ENCODE peak calls at places on chromosomes 1 and 21, in six cellular contexts. S is amniotic stem cell; W is esophagus muscularis mucosa; Z is left kidney; M is naive thymus-derived CD4-positive, alpha-beta T cell; X is D721Med. K is an unnamed sample.
A peak's percentile ranks its signal among the peaks of the same experiment; 100 is the strongest.

GRCh38 chr1:160066829-160067720 is 2.9 kb downstream of the KCNJ10 start:
- DNase-seq in S (no peak), W (no peak), Z (peak; percentile 51), M (no peak), X (no peak), K (no peak)

GRCh38 chr21:38460171-38460742 is 38.0 kb downstream of the ERG start:
- DNase-seq in S (peak; percentile 13), W (no peak), Z (no peak), M (no peak), X (no peak), K (no peak)

GRCh38 chr1:203675596-203676347 is 49.1 kb downstream of the ATP2B4 start:
- DNase-seq in S (no peak), W (no peak), Z (no peak), M (peak; percentile 33), X (no peak), K (no peak)

GRCh38 chr1:234893725-234894630 is 234.7 kb downstream of the TOMM20 start:
- DNase-seq in S (no peak), W (no peak), Z (no peak), M (no peak), X (no peak), K (no peak)

GRCh38 chr1:226406401-226406881 is 1.5 kb downstream of the PARP1 start:
- DNase-seq in S (no peak), W (no peak), Z (peak; percentile 33), M (no peak), X (no peak), K (no peak)

GRCh38 chr21:35303085-35303484 is 254.0 kb upstream of the RUNX1 start:
- DNase-seq in S (peak; percentile 53), W (no peak), Z (no peak), M (no peak), X (no peak), K (no peak)

GRCh38 chr1:12080773-12081556 is 17.9 kb downstream of the TNFRSF8 start:
- DNase-seq in S (no peak), W (no peak), Z (no peak), M (no peak), X (no peak), K (no peak)

GRCh38 chr1:25879675-25880074 is 4.2 kb upstream of the PAQR7 start:
- DNase-seq in S (no peak), W (no peak), Z (no peak), M (no peak), X (no peak), K (no peak)

GRCh38 chr1:36599828-36600227 is 117.1 kb upstream of the CSF3R start:
- DNase-seq in S (no peak), W (no peak), Z (no peak), M (no peak), X (no peak), K (no peak)

GRCh38 chr1:5763971-5764370 is 228.3 kb downstream of the NPHP4 start:
- DNase-seq in S (no peak), W (no peak), Z (no peak), M (no peak), X (no peak), K (no peak)

GRCh38 chr1:92117526-92117925 is 37.4 kb downstream of the BTBD8 start:
- DNase-seq in S (no peak), W (no peak), Z (peak; percentile 4), M (no peak), X (no peak), K (no peak)

GRCh38 chr1:67789551-67789950 is 43.7 kb downstream of the GNG12 start:
- DNase-seq in S (no peak), W (peak; percentile 77), Z (no peak), M (no peak), X (no peak), K (no peak)

GRCh38 chr1:145720556-145720877 is 1.2 kb downstream of the CD160 start:
- DNase-seq in S (no peak), W (no peak), Z (peak; percentile 47), M (no peak), X (no peak), K (no peak)

GRCh38 chr1:35568975-35569395 is 4.1 kb upstream of the TFAP2E start:
- DNase-seq in S (peak; percentile 64), W (no peak), Z (peak; percentile 85), M (no peak), X (peak; percentile 86), K (no peak)

GRCh38 chr1:210332719-210333398 is 4.2 kb downstream of the HHAT start:
- DNase-seq in S (no peak), W (no peak), Z (no peak), M (peak; percentile 19), X (no peak), K (no peak)

GRCh38 chr21:46000182-46000730 is 18.7 kb downstream of the COL6A1 start:
- DNase-seq in S (no peak), W (no peak), Z (no peak), M (no peak), X (no peak), K (peak; percentile 82)

GRCh38 chr21:41961753-41962152 is 7.9 kb upstream of the C2CD2 start:
- DNase-seq in S (no peak), W (no peak), Z (no peak), M (no peak), X (no peak), K (no peak)

GRCh38 chr1:164559342-164560070 is 522 bp downstream of the PBX1 start:
- DNase-seq in S (no peak), W (no peak), Z (peak; percentile 78), M (no peak), X (no peak), K (no peak)

GRCh38 chr1:48552420-48552819 is 80.4 kb upstream of the SPATA6 start:
- DNase-seq in S (no peak), W (no peak), Z (no peak), M (no peak), X (no peak), K (no peak)

GRCh38 chr1:1435094-1435903 is at the start of gene VWA1:
- DNase-seq in S (peak; percentile 26), W (no peak), Z (peak; percentile 84), M (peak; percentile 36), X (peak; percentile 85), K (no peak)

GRCh38 chr1:54934869-54935268 is 45.6 kb upstream of the TMEM61 start:
- DNase-seq in S (peak; percentile 68), W (no peak), Z (no peak), M (no peak), X (no peak), K (no peak)

GRCh38 chr1:111392042-111392441 is 35.5 kb downstream of the OVGP1 start:
- DNase-seq in S (no peak), W (no peak), Z (no peak), M (no peak), X (no peak), K (no peak)

GRCh38 chr1:39688706-39689105 is 2.5 kb downstream of the HPCAL4 start:
- DNase-seq in S (no peak), W (no peak), Z (no peak), M (no peak), X (no peak), K (no peak)

GRCh38 chr1:97919568-97920261 is 1.1 kb downstream of the DPYD start:
- DNase-seq in S (no peak), W (no peak), Z (no peak), M (no peak), X (no peak), K (no peak)

GRCh38 chr1:2049517-2050481 is at the start of gene PRKCZ:
- DNase-seq in S (no peak), W (no peak), Z (peak; percentile 97), M (peak; percentile 90), X (peak; percentile 51), K (no peak)

GRCh38 chr1:107575226-107575625 is 389.8 kb downstream of the VAV3 start:
- DNase-seq in S (no peak), W (no peak), Z (no peak), M (no peak), X (no peak), K (no peak)

GRCh38 chr1:114216431-114217173 is 62.9 kb upstream of the SYT6 start:
- DNase-seq in S (no peak), W (no peak), Z (no peak), M (no peak), X (no peak), K (no peak)

GRCh38 chr21:31310750-31311149 is 33.3 kb downstream of the TIAM1 start:
- DNase-seq in S (no peak), W (no peak), Z (no peak), M (no peak), X (no peak), K (no peak)

GRCh38 chr1:19466112-19466561 is 19.2 kb downstream of the CAPZB start:
- DNase-seq in S (no peak), W (no peak), Z (peak; percentile 66), M (no peak), X (no peak), K (no peak)

GRCh38 chr1:8817413-8818324 is at the start of gene RERE:
- DNase-seq in S (peak; percentile 81), W (peak; percentile 98), Z (peak; percentile 98), M (peak; percentile 98), X (peak; percentile 50), K (peak; percentile 99)

GRCh38 chr1:5971471-5972197 is 20.6 kb downstream of the NPHP4 start:
- DNase-seq in S (no peak), W (no peak), Z (peak; percentile 68), M (no peak), X (no peak), K (no peak)

GRCh38 chr1:88801575-88802208 is 89.7 kb downstream of the GTF2B start:
- DNase-seq in S (no peak), W (no peak), Z (no peak), M (no peak), X (no peak), K (no peak)

GRCh38 chr21:26743524-26743923 is 101.7 kb downstream of the ADAMTS1 start:
- DNase-seq in S (no peak), W (no peak), Z (no peak), M (no peak), X (no peak), K (no peak)

GRCh38 chr1:12229386-12229834 is 420 bp upstream of the VPS13D start:
- DNase-seq in S (no peak), W (no peak), Z (no peak), M (no peak), X (no peak), K (no peak)

GRCh38 chr1:207316622-207317510 is 4.6 kb upstream of the CD55 start:
- DNase-seq in S (no peak), W (no peak), Z (peak; percentile 68), M (no peak), X (no peak), K (no peak)

GRCh38 chr21:41348434-41348833 is 13.4 kb upstream of the MX2 start:
- DNase-seq in S (no peak), W (no peak), Z (no peak), M (no peak), X (no peak), K (no peak)

GRCh38 chr1:93042134-93042821 is 36.8 kb upstream of the MTF2 start:
- DNase-seq in S (no peak), W (no peak), Z (no peak), M (peak; percentile 76), X (no peak), K (no peak)

GRCh38 chr1:26582836-26583460 is 53.4 kb downstream of the RPS6KA1 start:
- DNase-seq in S (no peak), W (no peak), Z (no peak), M (no peak), X (no peak), K (no peak)

GRCh38 chr21:44765231-44766013 is 36.2 kb downstream of the UBE2G2 start:
- DNase-seq in S (no peak), W (no peak), Z (peak; percentile 43), M (peak; percentile 50), X (no peak), K (peak; percentile 66)